ENCODE peak calls at places on chromosomes 11 and 22, in ten cellular contexts. S, B, R, N, Z, V, E, A, I and X are unnamed samples.

GRCh38 chr11:118917488-118918127 is 8.1 kb downstream of the BCL9L start:
- DNase-seq in Z (peak), V (no peak), E (peak), B (no peak), N (no peak), R (peak), S (peak), A (peak), I (peak), X (peak)

GRCh38 chr11:61828629-61829407 is 718 bp downstream of the FADS2 start:
- DNase-seq in E (peak), I (no peak), R (peak), A (peak), V (no peak), Z (peak), B (no peak), N (no peak), S (peak), X (no peak)

GRCh38 chr22:48793949-48794348 is 1033.7 kb downstream of the BRD1 start:
- DNase-seq in N (no peak), Z (peak), S (no peak), I (no peak), B (no peak), R (no peak), A (no peak), E (no peak), V (no peak), X (no peak)

GRCh38 chr22:38850941-38851849 is 7.4 kb upstream of the NPTXR start:
- DNase-seq in N (no peak), B (no peak), E (no peak), Z (no peak), V (no peak), R (peak), I (peak), A (peak), S (no peak), X (peak)

GRCh38 chr11:46210133-46210636 is 67.3 kb upstream of the CREB3L1 start:
- DNase-seq in R (peak), S (no peak), B (no peak), V (no peak), E (no peak), I (peak), Z (no peak), A (peak), N (peak), X (peak)

GRCh38 chr11:7512525-7513209 is 1.1 kb upstream of the PPFIBP2 start:
- DNase-seq in I (no peak), Z (peak), A (peak), E (peak), N (no peak), S (peak), B (no peak), V (no peak), R (no peak), X (no peak)

GRCh38 chr11:16966633-16967346 is 47.4 kb downstream of the PLEKHA7 start:
- DNase-seq in B (no peak), R (no peak), Z (no peak), N (no peak), E (peak), V (no peak), I (no peak), A (no peak), S (no peak), X (no peak)

GRCh38 chr22:38262051-38262795 is 10.6 kb downstream of the TMEM184B start:
- DNase-seq in N (no peak), A (no peak), B (no peak), E (peak), R (peak), Z (peak), I (no peak), V (no peak), S (peak), X (no peak)

GRCh38 chr11:127108838-127109237 is 108.3 kb upstream of the KIRREL3 start:
- DNase-seq in N (no peak), I (no peak), E (no peak), B (no peak), R (no peak), V (no peak), Z (no peak), A (no peak), S (no peak), X (no peak)

GRCh38 chr22:35629406-35630234 is 12.5 kb upstream of the MB start:
- DNase-seq in N (peak), Z (peak), V (peak), B (no peak), E (peak), I (peak), R (peak), S (no peak), A (peak), X (peak)

GRCh38 chr11:69915501-69916250 is 96.5 kb upstream of the FGF3 start:
- DNase-seq in N (peak), S (no peak), A (peak), E (peak), B (peak), Z (peak), V (no peak), R (peak), I (peak), X (peak)

GRCh38 chr22:46613606-46613997 is 6.6 kb upstream of the GRAMD4 start:
- DNase-seq in I (no peak), V (no peak), Z (peak), E (no peak), N (no peak), R (no peak), B (no peak), S (no peak), A (no peak), X (no peak)

GRCh38 chr11:21988477-21988876 is 204.4 kb upstream of the ANO5 start:
- DNase-seq in E (no peak), V (no peak), Z (no peak), R (no peak), S (no peak), B (no peak), A (no peak), N (no peak), I (no peak), X (peak)

GRCh38 chr11:56670984-56671383 is 7.5 kb downstream of the OR5AR1 start:
- DNase-seq in R (no peak), Z (no peak), A (no peak), B (no peak), I (no peak), V (no peak), S (no peak), N (no peak), E (no peak), X (no peak)

GRCh38 chr11:14249121-14249963 is 109.6 kb downstream of the RRAS2 start:
- DNase-seq in V (peak), A (peak), B (peak), N (peak), Z (peak), I (peak), E (peak), S (peak), R (peak), X (peak)